ENCODE peak calls at places on chromosomes 4 and X, in seven cellular contexts. S, O, R, V, I, U and W are unnamed samples.

GRCh38 chr4:38385286-38386010 is 278.6 kb upstream of the KLF3 start:
- DNase-seq in V (peak; percentile 9), S (no peak), R (no peak), I (peak; percentile 96), O (no peak), U (no peak), W (no peak)

GRCh38 chr4:125704726-125705125 is 390.0 kb downstream of the FAT4 start:
- DNase-seq in S (no peak), R (no peak), O (no peak), I (no peak), U (no peak), V (no peak), W (no peak)

GRCh38 chr4:10015140-10015753 is 6.0 kb downstream of the SLC2A9 start:
- DNase-seq in V (no peak), I (no peak), S (no peak), R (no peak), O (peak; percentile 67), U (no peak), W (peak; percentile 44)

GRCh38 chrX:24241822-24242648 is 71.8 kb downstream of the SUPT20HL2 start:
- DNase-seq in I (peak; percentile 31), U (no peak), O (no peak), S (no peak), V (peak; percentile 48), R (no peak), W (no peak)

GRCh38 chrX:69024931-69025330 is 140.3 kb downstream of the PJA1 start:
- DNase-seq in S (peak; percentile 56), U (peak; percentile 79), O (no peak), V (no peak), R (peak; percentile 20), I (no peak), W (peak; percentile 64)

GRCh38 chr4:71559957-71560541 is 221.2 kb downstream of the SLC4A4 start:
- DNase-seq in I (no peak), R (no peak), O (no peak), U (no peak), V (no peak), S (no peak), W (no peak)

GRCh38 chr4:120801171-120801758 is 121.3 kb downstream of the PRDM5 start:
- DNase-seq in R (no peak), U (no peak), S (no peak), V (no peak), I (no peak), O (no peak), W (no peak)

GRCh38 chrX:120015145-120016067 is 62.1 kb downstream of the RHOXF2B start:
- DNase-seq in S (no peak), U (no peak), I (no peak), R (peak; percentile 61), V (no peak), O (no peak), W (no peak)

GRCh38 chrX:151985955-151986354 is 11.5 kb upstream of the GABRE start:
- DNase-seq in O (no peak), V (no peak), U (no peak), I (peak; percentile 81), S (no peak), R (no peak), W (no peak)

GRCh38 chr4:102562995-102563394 is 61.8 kb downstream of the NFKB1 start:
- DNase-seq in O (no peak), R (no peak), U (no peak), S (no peak), V (no peak), I (no peak), W (no peak)

GRCh38 chr4:70969076-70969475 is 24.4 kb upstream of the DCK start:
- DNase-seq in V (no peak), I (no peak), R (no peak), U (no peak), S (no peak), O (no peak), W (no peak)

GRCh38 chrX:111199505-111199904 is 70.8 kb downstream of the CAPN6 start:
- DNase-seq in V (no peak), O (no peak), U (no peak), I (no peak), S (no peak), R (no peak), W (no peak)

GRCh38 chrX:33892670-33893069 is 239.4 kb downstream of the FAM47A start:
- DNase-seq in R (no peak), V (no peak), S (no peak), O (no peak), I (no peak), U (no peak), W (no peak)

GRCh38 chr4:123785515-123785914 is 388.9 kb downstream of the SPRY1 start:
- DNase-seq in U (no peak), V (no peak), O (no peak), I (no peak), S (peak; percentile 59), R (no peak), W (no peak)

GRCh38 chr4:150501019-150501727 is 80.8 kb upstream of the MAB21L2 start:
- DNase-seq in R (no peak), I (no peak), O (no peak), V (peak; percentile 8), S (no peak), U (no peak), W (no peak)

GRCh38 chrX:154541896-154542722 is 4.5 kb downstream of the G6PD start:
- DNase-seq in S (peak; percentile 52), I (peak; percentile 94), R (peak; percentile 83), V (peak; percentile 77), O (peak; percentile 34), U (peak; percentile 88), W (no peak)

GRCh38 chr4:53175640-53176039 is 190.2 kb downstream of the SCFD2 start:
- DNase-seq in O (no peak), U (no peak), I (no peak), V (no peak), R (no peak), S (no peak), W (no peak)

GRCh38 chr4:78584863-78585576 is 33.5 kb downstream of the ANXA3 start:
- DNase-seq in I (peak; percentile 12), R (no peak), V (no peak), O (no peak), S (no peak), U (no peak), W (no peak)

GRCh38 chrX:153903238-153903980 is 1.1 kb upstream of the AVPR2 start:
- DNase-seq in S (no peak), U (peak; percentile 86), V (no peak), R (peak; percentile 69), O (no peak), I (no peak), W (no peak)

GRCh38 chrX:3244955-3245354 is 101.5 kb downstream of the MXRA5 start:
- DNase-seq in I (no peak), S (peak; percentile 17), U (no peak), O (no peak), R (no peak), V (no peak), W (no peak)

GRCh38 chr4:38106301-38106700 is 146.1 kb downstream of the PTTG2 start:
- DNase-seq in O (no peak), V (no peak), S (no peak), U (no peak), R (no peak), I (no peak), W (no peak)

GRCh38 chrX:43644124-43644701 is 11.9 kb upstream of the MAOA start:
- DNase-seq in S (no peak), U (no peak), O (no peak), V (peak; percentile 19), R (no peak), I (no peak), W (no peak)

GRCh38 chrX:126065901-126066660 is 100.0 kb downstream of the DCAF12L2 start:
- DNase-seq in V (no peak), S (no peak), I (no peak), O (no peak), U (no peak), R (peak; percentile 22), W (no peak)

GRCh38 chr4:110609044-110609750 is 13.7 kb downstream of the PITX2 start:
- DNase-seq in S (no peak), V (no peak), U (no peak), I (no peak), R (no peak), O (no peak), W (no peak)

GRCh38 chr4:173930329-173930967 is 353.0 kb downstream of the FBXO8 start:
- DNase-seq in U (no peak), R (no peak), O (no peak), S (no peak), V (no peak), I (no peak), W (no peak)

GRCh38 chr4:189837462-189837861 is 103.2 kb upstream of the FRG1 start:
- DNase-seq in R (no peak), I (no peak), V (no peak), S (no peak), O (no peak), U (no peak), W (no peak)

GRCh38 chrX:149398027-149398426 is 107.1 kb downstream of the IDS start:
- DNase-seq in O (no peak), R (no peak), S (no peak), V (no peak), I (no peak), U (no peak), W (no peak)

GRCh38 chr4:69749771-69750170 is 10.6 kb downstream of the SULT1B1 start:
- DNase-seq in U (no peak), V (no peak), O (no peak), I (no peak), S (no peak), R (no peak), W (no peak)

GRCh38 chrX:31580227-31580626 is 508.4 kb upstream of the FTHL17 start:
- DNase-seq in R (no peak), U (no peak), V (no peak), O (no peak), S (no peak), I (no peak), W (no peak)

DNA sequence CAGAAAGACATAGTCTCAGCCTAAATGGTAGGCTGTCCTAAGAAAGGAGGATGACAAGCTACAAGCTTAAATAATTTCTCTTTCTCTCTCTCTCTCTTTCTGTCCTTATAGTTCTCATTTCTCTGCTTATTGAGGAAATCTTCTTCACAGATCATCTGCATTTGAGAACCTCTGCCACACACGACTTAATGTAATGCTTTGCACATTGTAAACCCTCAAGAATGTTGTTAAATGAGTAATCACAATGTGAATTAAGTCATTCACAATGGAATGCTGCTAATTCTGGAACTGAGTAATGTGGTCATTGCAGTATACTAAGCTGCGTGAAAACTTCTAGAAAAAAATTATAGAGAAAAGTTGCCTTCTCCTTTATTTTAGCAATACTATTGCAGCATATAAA is 508.9 kb upstream of the FTHL17 start:
- DNase-seq in I (no peak), V (no peak), S (no peak), U (no peak), R (no peak), O (no peak), W (no peak)
- H3K27ac ChIP-seq in I (no peak overlapping the region), V (no peak overlapping the region), S (no peak overlapping the region), U (no peak overlapping the region), R (no peak overlapping the region), O (no peak overlapping the region), W (no peak overlapping the region)

GRCh38 chrX:11757729-11758399 is at the start of gene MSL3:
- DNase-seq in S (peak; percentile 19), O (no peak), U (peak; percentile 93), R (peak; percentile 94), V (peak; percentile 31), I (no peak), W (peak; percentile 33)
- TF ChIP-seq POLR2A in S (no peak), O (no peak), U (no peak), R (peak; percentile 66), V (peak; percentile 72), I (no peak), W (peak; percentile 9)

GRCh38 chrX:94676285-94676684 is 1002.3 kb downstream of the FAM133A start:
- DNase-seq in V (no peak), U (no peak), I (no peak), S (no peak), O (no peak), R (no peak), W (no peak)
- TF ChIP-seq CTCF in V (no peak), U (no peak), I (no peak), S (no peak), O (no peak), R (no peak), W (no peak)

GRCh38 chr4:7256989-7257810 is 64.9 kb downstream of the SORCS2 start:
- DNase-seq in U (no peak), S (no peak), I (no peak), V (no peak), O (no peak), R (no peak), W (no peak)
- H3K27ac ChIP-seq in U (no peak overlapping the region), S (no peak overlapping the region), I (no peak overlapping the region), V (no peak overlapping the region), O (no peak overlapping the region), R (no peak overlapping the region), W (no peak overlapping the region)